ENCODE peak calls at places on chromosomes 11 and 22, in four cellular contexts. D, T, J and C are unnamed samples.

GRCh38 chr11:119433369-119433749 is 10.4 kb upstream of the THY1 start:
- DNase-seq in T (no peak), J (no peak), D (no peak), C (no peak)

GRCh38 chr11:87423161-87423560 is 385.4 kb downstream of the TMEM135 start:
- DNase-seq in T (no peak), D (no peak), J (no peak), C (no peak)

GRCh38 chr11:2684581-2684980 is 15.2 kb downstream of the KCNQ1OT1 start:
- DNase-seq in D (no peak), T (no peak), J (no peak), C (no peak)

GRCh38 chr22:43378011-43378704 is 33.7 kb upstream of the MPPED1 start:
- DNase-seq in D (no peak), J (peak), T (no peak), C (peak)

GRCh38 chr11:74783241-74783871 is 34.7 kb downstream of the RNF169 start:
- DNase-seq in D (no peak), J (peak), T (no peak), C (no peak)

GRCh38 chr11:63764712-63765631 is 3.6 kb downstream of the ZFTA start:
- DNase-seq in D (no peak), J (no peak), T (no peak), C (peak)

GRCh38 chr11:111960916-111961315 is 23.8 kb downstream of the DIXDC1 start:
- DNase-seq in T (no peak), J (no peak), D (no peak), C (no peak)

GRCh38 chr11:116357769-116358544 is 414.8 kb downstream of the BUD13 start:
- DNase-seq in J (no peak), T (no peak), D (peak), C (no peak)

GRCh38 chr22:43375951-43376455 is 32.8 kb upstream of the SCUBE1 start:
- DNase-seq in J (no peak), D (no peak), T (no peak), C (no peak)

GRCh38 chr11:62044639-62045121 is 77.2 kb upstream of the FTH1 start:
- DNase-seq in J (no peak), T (no peak), D (no peak), C (no peak)

GRCh38 chr11:114340311-114341131 is 44.3 kb downstream of the NNMT start:
- DNase-seq in T (peak), J (no peak), D (peak), C (peak)

GRCh38 chr11:68574308-68574707 is 110.0 kb upstream of the GAL start:
- DNase-seq in T (no peak), J (no peak), D (no peak), C (no peak)

GRCh38 chr11:70456921-70457532 is 58.7 kb downstream of the CTTN start:
- DNase-seq in T (no peak), J (no peak), D (peak), C (peak)

GRCh38 chr11:104337273-104337672 is 173.3 kb upstream of the PDGFD start:
- DNase-seq in T (no peak), J (no peak), D (no peak), C (no peak)

GRCh38 chr11:8286886-8287285 is 23.2 kb upstream of the LMO1 start:
- DNase-seq in J (no peak), D (no peak), T (no peak), C (no peak)

GRCh38 chr11:68670208-68670992 is 13.9 kb upstream of the GAL start:
- DNase-seq in J (no peak), T (no peak), D (peak), C (no peak)

GRCh38 chr11:1072821-1073231 is 1.8 kb upstream of the MUC2 start:
- DNase-seq in T (no peak), D (no peak), J (no peak), C (no peak)

GRCh38 chr22:38951734-38952133 is 5.7 kb upstream of the APOBEC3A start:
- DNase-seq in J (no peak), T (no peak), D (no peak), C (no peak)

GRCh38 chr11:61682093-61682732 is 2.0 kb downstream of the DAGLA start:
- DNase-seq in D (no peak), T (peak), J (no peak), C (peak)

GRCh38 chr11:3861698-3862097 is 6.2 kb downstream of the STIM1 start:
- DNase-seq in D (no peak), T (no peak), J (no peak), C (no peak)

GRCh38 chr11:3866836-3867208 is 11.4 kb downstream of the STIM1 start:
- DNase-seq in D (no peak), T (no peak), J (no peak), C (peak)

GRCh38 chr11:3867209-3868071 is 12.0 kb downstream of the STIM1 start:
- DNase-seq in T (peak), J (peak), D (peak), C (peak)

GRCh38 chr11:3866206-3866605 is 10.7 kb downstream of the STIM1 start:
- DNase-seq in T (no peak), J (no peak), D (no peak), C (peak)

DNA sequence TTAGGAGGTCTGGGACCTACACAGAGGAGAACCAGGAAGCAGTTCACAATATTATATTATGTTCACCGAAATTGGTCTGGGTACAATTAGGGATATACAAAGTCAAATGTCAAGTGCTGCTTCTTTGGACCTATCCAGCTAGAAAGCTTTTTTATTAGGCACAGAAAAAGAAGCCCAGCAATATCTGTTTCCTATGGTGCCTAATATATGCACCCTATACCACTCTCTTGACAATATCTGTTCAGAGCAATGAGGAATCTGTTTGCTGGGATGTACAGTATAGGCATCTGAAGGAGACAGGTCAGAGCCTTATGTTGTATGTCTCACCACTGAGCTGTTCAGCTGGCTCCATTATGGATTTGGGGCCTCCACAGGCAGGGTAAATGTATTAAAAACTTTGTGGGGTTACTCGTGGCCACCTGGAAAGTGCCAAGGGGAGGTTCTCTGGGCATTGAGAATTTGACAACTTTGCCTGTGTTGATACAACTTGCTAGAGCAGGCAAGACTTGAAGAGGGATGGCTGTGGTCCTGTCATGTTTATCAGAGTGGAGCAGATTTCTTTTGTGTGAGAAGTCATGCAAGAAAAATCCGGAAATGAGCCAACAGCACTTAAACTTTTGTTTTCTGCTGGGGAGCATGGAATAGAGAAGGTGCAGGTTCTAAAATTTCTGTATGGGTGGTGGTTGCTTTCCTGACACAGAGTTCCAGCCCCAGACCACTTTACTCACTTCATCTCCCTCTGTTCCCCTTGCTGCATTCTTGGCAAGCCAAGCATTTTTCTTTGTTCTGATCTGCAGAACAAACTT is 10.1 kb downstream of the STIM1 start:
- DNase-seq in D (no peak), J (no peak), T (no peak), C (no peak)
- TF ChIP-seq ZBTB33 in D (no peak), J (no peak), T (no peak), C (no peak)

GRCh38 chr11:23556163-23556750 is 696.0 kb upstream of the CCDC179 start:
- DNase-seq in J (no peak), T (no peak), D (no peak), C (no peak)

GRCh38 chr11:23554002-23554401 is 693.7 kb upstream of the CCDC179 start:
- DNase-seq in J (no peak), T (no peak), D (no peak), C (peak)

DNA sequence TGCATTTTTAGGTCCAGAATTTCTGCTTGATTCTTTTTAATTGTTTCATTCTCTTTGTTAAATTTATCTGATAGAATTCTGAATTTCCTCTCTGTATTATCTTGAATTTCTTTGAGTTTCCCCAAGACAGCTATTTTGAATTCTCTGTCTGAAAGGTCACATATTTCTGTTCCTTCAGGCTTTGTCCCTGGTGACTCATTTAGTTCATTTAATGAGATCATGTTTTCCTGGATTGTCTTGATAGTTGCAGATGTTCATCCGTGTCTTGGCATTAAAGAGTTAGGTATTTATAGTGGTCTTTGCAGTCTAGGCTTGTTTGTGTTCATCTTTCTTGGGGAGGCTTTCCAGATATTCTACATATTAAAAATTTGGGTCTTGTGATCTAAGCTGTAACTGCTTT is 694.8 kb upstream of the CCDC179 start:
- DNase-seq in D (no peak), J (no peak), T (no peak), C (no peak)
- TF ChIP-seq ZBTB33 in D (no peak), J (no peak), T (no peak), C (no peak)

GRCh38 chr11:80165763-80166162 is 724.9 kb upstream of the TENM4 start:
- DNase-seq in D (no peak), J (no peak), T (no peak), C (no peak)

GRCh38 chr11:80163011-80163410 is 722.2 kb upstream of the TENM4 start:
- DNase-seq in D (no peak), J (no peak), T (no peak), C (no peak)

GRCh38 chr11:80167766-80168165 is 726.9 kb upstream of the TENM4 start:
- DNase-seq in D (no peak), T (no peak), J (no peak), C (no peak)

GRCh38 chr11:80162387-80162786 is 721.6 kb upstream of the TENM4 start:
- DNase-seq in J (no peak), T (no peak), D (no peak), C (no peak)

DNA sequence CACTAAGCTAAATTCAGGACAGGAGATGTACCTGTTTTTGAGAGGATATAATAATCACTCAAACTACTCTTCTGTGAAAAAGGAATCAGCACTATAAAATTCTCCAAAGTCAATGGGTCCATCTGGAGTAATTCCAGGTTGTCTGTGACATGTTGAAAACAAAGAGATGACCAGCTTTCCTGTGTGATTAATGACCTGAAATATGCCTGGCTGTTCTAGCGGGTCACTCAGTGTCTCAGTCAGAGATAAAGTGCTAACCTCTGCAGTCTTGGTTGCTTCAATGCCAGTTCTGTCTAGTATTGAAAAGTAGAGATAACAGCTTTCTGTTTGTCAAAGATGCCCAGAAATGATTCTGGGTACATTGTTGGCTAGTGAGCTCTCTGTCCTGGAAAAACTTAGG is 722.6 kb upstream of the TENM4 start:
- DNase-seq in D (no peak), J (no peak), T (no peak), C (no peak)
- TF ChIP-seq ZBTB33 in D (no peak), J (no peak), T (no peak), C (no peak)

DNA sequence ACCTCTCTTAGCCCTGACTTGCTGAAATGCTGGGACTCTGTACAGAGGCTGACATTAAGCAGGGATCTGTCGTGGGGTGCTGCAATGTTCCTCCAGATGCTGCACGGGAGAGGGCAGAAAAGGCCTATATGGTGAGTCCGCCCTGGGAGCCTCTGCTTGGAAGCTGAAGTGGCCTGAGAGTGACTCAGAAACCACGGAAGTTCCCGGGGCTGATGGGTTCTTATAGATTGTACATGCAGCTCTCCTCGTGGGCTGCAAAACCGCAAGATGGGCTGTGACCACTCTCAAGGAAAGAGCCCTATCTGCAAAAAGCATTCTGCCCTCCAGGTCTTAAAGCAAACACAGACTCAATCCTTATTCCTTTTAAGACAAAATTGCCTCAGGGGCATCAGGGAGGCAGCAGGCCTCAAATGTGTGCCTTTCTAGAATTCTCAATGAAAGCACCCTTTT is 5.8 kb upstream of the SLC43A3 start:
- DNase-seq in T (no peak), J (no peak), D (peak), C (no peak)
- TF ChIP-seq ZBTB33 in T (no peak), J (no peak), D (no peak), C (no peak)

DNA sequence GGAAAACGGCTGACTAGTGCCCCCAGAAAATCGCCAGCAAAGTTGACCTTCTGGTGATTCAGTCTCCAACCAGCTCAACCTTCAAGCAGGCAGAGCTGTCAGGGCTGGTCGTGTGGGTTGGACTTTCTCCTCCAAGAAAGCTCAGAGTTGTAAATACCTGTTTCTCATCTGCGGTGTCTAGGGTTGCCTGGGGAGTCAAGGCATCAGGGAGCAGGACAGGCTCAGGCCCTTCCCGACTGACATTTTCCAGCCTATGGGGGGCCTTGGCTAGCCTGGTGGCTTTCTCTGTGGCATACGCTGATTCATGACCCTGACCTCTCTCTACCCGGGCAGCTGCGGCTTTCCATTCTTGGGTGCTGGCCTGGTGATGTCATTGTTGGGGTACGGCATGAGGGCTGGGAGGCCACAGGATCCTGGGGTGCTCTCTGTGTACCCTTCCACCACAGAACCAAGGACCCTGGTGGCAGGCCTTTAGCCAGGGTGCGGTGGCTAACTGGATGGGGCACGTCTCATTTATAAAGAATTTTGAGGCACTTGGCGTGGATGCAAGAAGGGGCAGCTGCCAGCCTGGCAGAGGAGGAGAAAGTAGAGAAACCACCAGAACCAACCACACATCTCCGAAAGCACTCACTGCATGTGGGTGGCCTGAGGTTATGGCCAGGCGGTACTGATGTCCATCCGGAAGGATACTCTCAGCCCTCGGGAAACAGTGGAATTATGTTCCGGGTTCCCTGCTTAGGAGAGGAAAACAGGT is 64.9 kb downstream of the BCR start:
- DNase-seq in D (peak), J (no peak), T (no peak), C (no peak)
- TF ChIP-seq ZBTB33 in D (no peak), J (no peak), T (no peak), C (no peak)

GRCh38 chr22:40209945-40210485 is 32.3 kb downstream of the TNRC6B start:
- DNase-seq in J (no peak), D (no peak), T (no peak), C (no peak)

GRCh38 chr22:40202225-40202944 is 24.7 kb downstream of the TNRC6B start:
- DNase-seq in T (no peak), D (peak), J (no peak), C (no peak)

GRCh38 chr22:40203568-40203967 is 25.8 kb downstream of the TNRC6B start:
- DNase-seq in D (no peak), T (no peak), J (no peak), C (no peak)

GRCh38 chr22:40204331-40205116 is 26.8 kb downstream of the TNRC6B start:
- DNase-seq in J (no peak), D (no peak), T (peak), C (peak)

DNA sequence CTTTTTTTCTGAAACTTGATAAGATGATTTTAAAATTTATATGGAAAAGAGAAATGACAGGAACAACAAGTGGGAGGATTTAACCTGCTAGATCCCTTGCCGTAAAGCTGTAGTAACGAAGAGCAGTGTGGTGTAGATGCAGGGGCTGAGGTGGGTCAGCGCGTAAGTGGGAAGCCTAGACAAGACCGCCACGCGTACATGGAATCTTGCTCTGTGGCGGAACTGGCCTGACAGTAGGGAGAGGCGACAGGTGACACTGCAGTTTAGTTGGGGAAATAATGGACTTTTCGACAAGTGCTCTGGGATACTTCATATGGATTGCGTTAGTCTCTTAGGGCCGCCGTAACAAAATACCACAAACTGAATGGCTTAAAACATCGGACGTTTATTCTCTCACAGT is 28.8 kb downstream of the TNRC6B start:
- DNase-seq in J (no peak), T (no peak), D (no peak), C (no peak)
- TF ChIP-seq ZBTB33 in J (no peak), T (no peak), D (no peak), C (no peak)